ENCODE peak calls at places on chromosomes 7 and 10, in eight cellular contexts. W is GM18507; J is EH; S is stomach; I is mesendoderm; R is pancreas; U is CD8-positive, alpha-beta T cell; P is mammary epithelial cell. D is an unnamed sample.
A peak's percentile ranks its signal among the peaks of the same experiment; 100 is the strongest.

GRCh38 chr10:48927198-48927597 is 12.4 kb downstream of the LRRC18 start:
- DNase-seq in P (no peak), U (no peak), J (no peak), R (no peak), I (no peak), S (no peak), W (no peak), D (no peak)

GRCh38 chr10:22684707-22685106 is 29.7 kb downstream of the PIP4K2A start:
- DNase-seq in I (no peak), R (no peak), U (no peak), W (no peak), S (no peak), P (no peak), J (no peak), D (no peak)

GRCh38 chr10:95741807-95742528 is 14.0 kb upstream of the ENTPD1 start:
- DNase-seq in S (no peak), W (no peak), I (peak; percentile 82), J (no peak), U (no peak), R (no peak), P (peak; percentile 12), D (no peak)

GRCh38 chr7:121167971-121168370 is 160.8 kb upstream of the WNT16 start:
- DNase-seq in W (no peak), S (no peak), R (no peak), U (no peak), P (no peak), J (peak; percentile 35), I (no peak), D (no peak)

GRCh38 chr10:21493841-21494220 is 31.7 kb downstream of the SKIDA1 start:
- DNase-seq in U (no peak), S (no peak), W (no peak), R (no peak), I (peak; percentile 30), P (no peak), J (no peak), D (no peak)

GRCh38 chr10:119898577-119898976 is 6.0 kb downstream of the SEC23IP start:
- DNase-seq in S (no peak), I (no peak), P (no peak), R (no peak), W (no peak), U (no peak), J (no peak), D (no peak)

GRCh38 chr7:39137480-39137879 is 159.8 kb downstream of the POU6F2 start:
- DNase-seq in J (no peak), S (no peak), P (no peak), W (no peak), U (no peak), I (no peak), R (no peak), D (no peak)

GRCh38 chr10:33174674-33175073 is 159.8 kb downstream of the NRP1 start:
- DNase-seq in P (no peak), I (no peak), J (peak; percentile 45), R (no peak), S (no peak), W (no peak), U (no peak), D (no peak)

GRCh38 chr10:77835669-77836086 is 90.9 kb downstream of the DLG5 start:
- DNase-seq in P (no peak), R (no peak), W (no peak), U (no peak), S (no peak), I (no peak), J (no peak), D (no peak)

GRCh38 chr7:81618400-81619014 is 151.3 kb downstream of the HGF start:
- DNase-seq in I (peak; percentile 70), W (no peak), R (no peak), U (no peak), S (no peak), J (peak; percentile 94), P (peak; percentile 92), D (no peak)